ENCODE peak calls at places on chromosomes 6 and 20, in ten cellular contexts. X is uterus; A is A549; F is fibroblast of lung; I is psoas muscle; T is CD8-positive, alpha-beta memory T cell; D is colonic mucosa; L is stomach; J is CD4-positive, alpha-beta memory T cell; S is Panc1. O is an unnamed sample.

GRCh38 chr6:43454290-43455033 is 886 bp downstream of the DLK2 start:
- DNase-seq in T (peak; percentile 52), L (peak; percentile 88), J (peak; percentile 54), X (peak; percentile 68), S (no peak), A (peak; percentile 71), I (peak; percentile 88), D (peak; percentile 88), F (peak; percentile 79), O (peak; percentile 88)

GRCh38 chr20:1533059-1533458 is 24.4 kb downstream of the SIRPD start:
- DNase-seq in D (no peak), X (no peak), A (no peak), T (no peak), J (peak; percentile 9), I (no peak), L (no peak), F (no peak), S (no peak), O (no peak)

GRCh38 chr20:48478370-48478769 is 349.4 kb downstream of the PREX1 start:
- DNase-seq in X (no peak), S (no peak), D (no peak), L (no peak), I (no peak), J (no peak), A (no peak), F (no peak), T (no peak), O (no peak)

GRCh38 chr6:133369755-133370154 is 128.6 kb downstream of the EYA4 start:
- DNase-seq in D (no peak), I (no peak), J (no peak), A (no peak), S (no peak), L (no peak), F (no peak), X (no peak), T (no peak), O (no peak)

GRCh38 chr6:33075568-33076405 is at the start of gene HLA-DPB1:
- DNase-seq in A (peak; percentile 28), S (no peak), L (no peak), J (peak; percentile 56), T (no peak), D (no peak), I (no peak), F (peak; percentile 32), X (no peak), O (no peak)

GRCh38 chr6:129753422-129753821 is 43.4 kb upstream of the ARHGAP18 start:
- DNase-seq in F (peak; percentile 84), I (no peak), S (no peak), L (no peak), D (no peak), A (no peak), T (no peak), J (no peak), X (no peak), O (no peak)

GRCh38 chr6:154937306-154938244 is 57.5 kb upstream of the TIAM2 start:
- DNase-seq in F (peak; percentile 58), J (no peak), T (no peak), S (no peak), A (no peak), X (no peak), D (no peak), L (no peak), I (no peak), O (no peak)

GRCh38 chr6:103672169-103672568 is 1187.5 kb downstream of the HACE1 start:
- DNase-seq in F (peak; percentile 0), S (no peak), L (no peak), A (no peak), T (no peak), X (no peak), I (no peak), J (no peak), D (no peak), O (no peak)

GRCh38 chr6:10412165-10412947 is 2.5 kb downstream of the TFAP2A start:
- DNase-seq in A (peak; percentile 56), D (no peak), X (no peak), F (peak; percentile 27), I (no peak), T (peak; percentile 18), J (peak; percentile 53), S (no peak), L (no peak), O (no peak)

GRCh38 chr6:16849280-16850210 is 88.3 kb upstream of the ATXN1 start:
- DNase-seq in X (no peak), I (no peak), D (peak; percentile 18), F (peak; percentile 89), L (no peak), J (peak; percentile 22), T (no peak), A (no peak), S (peak; percentile 47), O (no peak)

GRCh38 chr6:166957087-166957804 is 896 bp upstream of the RNASET2 start:
- DNase-seq in T (peak; percentile 48), L (peak; percentile 61), D (peak; percentile 76), A (no peak), X (peak; percentile 39), J (peak; percentile 44), F (no peak), S (no peak), I (peak; percentile 54), O (peak; percentile 84)

GRCh38 chr6:65569505-65569904 is 137.5 kb downstream of the EYS start:
- DNase-seq in S (no peak), D (no peak), L (no peak), X (no peak), I (no peak), F (no peak), T (no peak), J (no peak), A (no peak), O (no peak)

GRCh38 chr6:116439572-116439971 is 21.6 kb upstream of the CALHM6 start:
- DNase-seq in T (no peak), S (no peak), I (no peak), J (no peak), F (peak; percentile 72), X (no peak), L (no peak), A (no peak), D (no peak), O (no peak)

GRCh38 chr6:81812416-81812815 is 59.9 kb upstream of the TENT5A start:
- DNase-seq in F (no peak), X (no peak), I (no peak), D (no peak), J (no peak), L (no peak), S (no peak), T (no peak), A (no peak), O (no peak)

GRCh38 chr20:5991623-5992441 is 41.4 kb downstream of the MCM8 start:
- DNase-seq in L (no peak), A (no peak), X (no peak), T (no peak), J (no peak), F (peak; percentile 61), I (no peak), S (no peak), D (no peak), O (no peak)

GRCh38 chr6:16635810-16636602 is 125.3 kb downstream of the ATXN1 start:
- DNase-seq in I (no peak), J (no peak), L (no peak), T (no peak), F (peak; percentile 92), X (no peak), D (no peak), S (no peak), A (no peak), O (no peak)

GRCh38 chr20:3239867-3240775 is 1.1 kb upstream of the SLC4A11 start:
- DNase-seq in T (no peak), X (no peak), I (no peak), S (no peak), J (no peak), L (no peak), F (peak; percentile 23), A (no peak), D (no peak), O (no peak)

GRCh38 chr6:167146173-167146572 is 11.6 kb downstream of the GPR31 start:
- DNase-seq in X (no peak), S (no peak), A (no peak), D (no peak), T (no peak), I (no peak), F (no peak), J (no peak), L (no peak), O (no peak)

GRCh38 chr6:37357860-37358259 is 4.1 kb downstream of the RNF8 start:
- DNase-seq in T (no peak), F (no peak), I (no peak), S (no peak), J (no peak), A (no peak), L (no peak), X (no peak), D (no peak), O (no peak)
- H3K4me1 ChIP-seq in T (peaks cover 21% of the 10 kb centered on the region), F (no peaks in the 10 kb centered on the region), I (peaks cover 5% of the 10 kb centered on the region), S (peaks cover 6% of the 10 kb centered on the region), J (peaks cover 30% of the 10 kb centered on the region), A (no peaks in the 10 kb centered on the region), L (peaks cover 26% of the 10 kb centered on the region), X (no peaks in the 10 kb centered on the region), D (peaks cover 10% of the 10 kb centered on the region), O (peaks cover 5% of the 10 kb centered on the region)

DNA sequence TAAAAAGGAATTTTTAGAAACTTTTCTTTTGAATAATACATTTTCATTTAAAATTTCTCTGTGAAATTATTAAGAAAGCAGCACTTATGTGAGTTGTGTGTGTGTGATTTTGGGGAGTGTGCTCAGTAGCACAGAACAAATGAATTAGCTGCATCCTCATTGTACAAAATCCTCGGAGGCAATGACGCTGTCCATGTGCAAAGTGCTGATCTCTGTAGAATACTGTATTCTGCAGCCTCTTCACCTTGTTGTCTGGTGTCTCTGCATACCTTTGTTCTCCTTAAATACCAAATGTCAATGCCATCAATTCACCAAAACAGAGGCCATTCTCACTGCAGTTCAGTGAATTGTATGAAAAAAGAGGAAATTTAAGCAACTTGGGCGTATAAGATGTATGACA is 838.4 kb downstream of the QKI start:
- DNase-seq in A (no peak), J (no peak), I (no peak), T (no peak), L (no peak), X (no peak), D (no peak), S (no peak), F (peak; percentile 3), O (no peak)
- H3K9me3 ChIP-seq in A (no peaks in the 10 kb centered on the region), J (no peaks in the 10 kb centered on the region), I (no peaks in the 10 kb centered on the region), T (no peaks in the 10 kb centered on the region), L (no peaks in the 10 kb centered on the region), X (no peaks in the 10 kb centered on the region), D (no peaks in the 10 kb centered on the region), S (no peaks in the 10 kb centered on the region), F (no peaks in the 10 kb centered on the region), O (peaks cover 35% of the 10 kb centered on the region)

GRCh38 chr6:401994-402640 is 10.6 kb downstream of the IRF4 start:
- DNase-seq in J (no peak), L (no peak), I (no peak), D (no peak), F (no peak), S (no peak), T (no peak), X (no peak), A (no peak), O (no peak)
- H3K4me1 ChIP-seq in J (peaks cover 45% of the 10 kb centered on the region), L (no peaks in the 10 kb centered on the region), I (no peaks in the 10 kb centered on the region), D (no peaks in the 10 kb centered on the region), F (no peaks in the 10 kb centered on the region), S (no peaks in the 10 kb centered on the region), T (peaks cover 37% of the 10 kb centered on the region), X (no peaks in the 10 kb centered on the region), A (no peaks in the 10 kb centered on the region), O (peaks cover 2% of the 10 kb centered on the region)

DNA sequence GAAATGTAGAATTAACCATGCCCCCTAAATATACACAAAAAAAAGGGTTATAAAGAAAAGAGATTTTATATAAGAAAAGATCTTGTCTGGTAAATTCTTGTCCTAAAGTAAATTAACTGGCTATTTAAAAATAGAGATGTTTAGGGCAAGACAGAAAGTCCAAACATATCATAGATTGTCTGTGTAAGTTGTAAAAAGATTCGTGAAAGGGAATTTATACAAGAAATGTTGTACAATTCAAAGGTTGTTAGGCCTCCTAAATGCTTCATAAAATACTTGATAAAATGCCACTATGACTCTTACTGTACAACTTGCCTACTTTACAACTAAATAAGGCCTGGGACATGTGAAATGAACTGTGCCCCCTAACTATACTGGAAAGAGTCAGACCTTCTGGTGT is 21.9 kb upstream of the AGPAT4 start:
- DNase-seq in I (no peak), A (no peak), F (no peak), D (no peak), X (no peak), L (no peak), S (no peak), J (no peak), T (no peak), O (no peak)
- H3K9me3 ChIP-seq in I (no peaks in the 10 kb centered on the region), A (no peaks in the 10 kb centered on the region), F (no peaks in the 10 kb centered on the region), D (no peaks in the 10 kb centered on the region), X (no peaks in the 10 kb centered on the region), L (no peaks in the 10 kb centered on the region), S (no peaks in the 10 kb centered on the region), J (no peaks in the 10 kb centered on the region), T (no peaks in the 10 kb centered on the region), O (no peaks in the 10 kb centered on the region)

O was measured in mucosa of descending colon.